ENCODE peak calls at places on chromosomes 6 and 20, in four cellular contexts. One of them, this sample, is unnamed. For H3K4me1, the result is how much of the 10 kb centered on the place peaks cover.

GRCh38 chr6:15491255-15491985 is 171.4 kb downstream of the DTNBP1 start:
- DNase-seq in CD4-positive, alpha-beta memory T cell: peak
- DNase-seq in heart right ventricle: peak
- DNase-seq in testis: peak
- DNase-seq in this sample: peak

GRCh38 chr6:3966426-3966825 is 112.5 kb downstream of the FAM217A start:
- DNase-seq in CD4-positive, alpha-beta memory T cell: no peak
- DNase-seq in heart right ventricle: no peak
- DNase-seq in testis: no peak
- DNase-seq in this sample: no peak

GRCh38 chr20:63230800-63231268 is 4.9 kb upstream of the BIRC7 start:
- DNase-seq in heart right ventricle: peak
- DNase-seq in CD4-positive, alpha-beta memory T cell: peak
- DNase-seq in testis: peak
- DNase-seq in this sample: peak

GRCh38 chr6:82951389-82951788 is 114.3 kb downstream of the UBE3D start:
- DNase-seq in CD4-positive, alpha-beta memory T cell: no peak
- DNase-seq in heart right ventricle: no peak
- DNase-seq in testis: no peak
- DNase-seq in this sample: no peak

GRCh38 chr6:168513766-168514165 is 72.8 kb downstream of the SMOC2 start:
- DNase-seq in testis: no peak
- DNase-seq in heart right ventricle: no peak
- DNase-seq in CD4-positive, alpha-beta memory T cell: no peak
- DNase-seq in this sample: no peak

GRCh38 chr20:46485431-46485830 is 27.9 kb downstream of the ZNF334 start:
- DNase-seq in testis: no peak
- DNase-seq in CD4-positive, alpha-beta memory T cell: no peak
- DNase-seq in heart right ventricle: no peak
- DNase-seq in this sample: no peak

GRCh38 chr6:35600659-35601125 is 88.0 kb upstream of the TULP1 start:
- DNase-seq in testis: no peak
- DNase-seq in heart right ventricle: no peak
- DNase-seq in CD4-positive, alpha-beta memory T cell: no peak
- DNase-seq in this sample: no peak

GRCh38 chr6:75776461-75776860 is 27.4 kb downstream of the MYO6 start:
- DNase-seq in heart right ventricle: no peak
- DNase-seq in CD4-positive, alpha-beta memory T cell: no peak
- DNase-seq in testis: no peak
- DNase-seq in this sample: no peak

GRCh38 chr6:169956580-169956979 is 205.2 kb downstream of the ERMARD start:
- DNase-seq in heart right ventricle: no peak
- DNase-seq in testis: no peak
- DNase-seq in CD4-positive, alpha-beta memory T cell: no peak
- DNase-seq in this sample: no peak

GRCh38 chr6:125942677-125943527 is 13.7 kb upstream of the HINT3 start:
- DNase-seq in testis: no peak
- DNase-seq in CD4-positive, alpha-beta memory T cell: no peak
- DNase-seq in heart right ventricle: no peak
- DNase-seq in this sample: no peak

GRCh38 chr6:125944434-125944816 is 12.1 kb upstream of the HINT3 start:
- DNase-seq in CD4-positive, alpha-beta memory T cell: no peak
- DNase-seq in heart right ventricle: peak
- DNase-seq in testis: peak
- DNase-seq in this sample: no peak

GRCh38 chr6:125945378-125946141 is 11.0 kb upstream of the HINT3 start:
- DNase-seq in heart right ventricle: no peak
- DNase-seq in CD4-positive, alpha-beta memory T cell: no peak
- DNase-seq in testis: no peak
- DNase-seq in this sample: no peak

GRCh38 chr6:125944896-125945295 is 11.7 kb upstream of the HINT3 start:
- DNase-seq in testis: no peak
- DNase-seq in CD4-positive, alpha-beta memory T cell: no peak
- DNase-seq in heart right ventricle: no peak
- DNase-seq in this sample: no peak

DNA sequence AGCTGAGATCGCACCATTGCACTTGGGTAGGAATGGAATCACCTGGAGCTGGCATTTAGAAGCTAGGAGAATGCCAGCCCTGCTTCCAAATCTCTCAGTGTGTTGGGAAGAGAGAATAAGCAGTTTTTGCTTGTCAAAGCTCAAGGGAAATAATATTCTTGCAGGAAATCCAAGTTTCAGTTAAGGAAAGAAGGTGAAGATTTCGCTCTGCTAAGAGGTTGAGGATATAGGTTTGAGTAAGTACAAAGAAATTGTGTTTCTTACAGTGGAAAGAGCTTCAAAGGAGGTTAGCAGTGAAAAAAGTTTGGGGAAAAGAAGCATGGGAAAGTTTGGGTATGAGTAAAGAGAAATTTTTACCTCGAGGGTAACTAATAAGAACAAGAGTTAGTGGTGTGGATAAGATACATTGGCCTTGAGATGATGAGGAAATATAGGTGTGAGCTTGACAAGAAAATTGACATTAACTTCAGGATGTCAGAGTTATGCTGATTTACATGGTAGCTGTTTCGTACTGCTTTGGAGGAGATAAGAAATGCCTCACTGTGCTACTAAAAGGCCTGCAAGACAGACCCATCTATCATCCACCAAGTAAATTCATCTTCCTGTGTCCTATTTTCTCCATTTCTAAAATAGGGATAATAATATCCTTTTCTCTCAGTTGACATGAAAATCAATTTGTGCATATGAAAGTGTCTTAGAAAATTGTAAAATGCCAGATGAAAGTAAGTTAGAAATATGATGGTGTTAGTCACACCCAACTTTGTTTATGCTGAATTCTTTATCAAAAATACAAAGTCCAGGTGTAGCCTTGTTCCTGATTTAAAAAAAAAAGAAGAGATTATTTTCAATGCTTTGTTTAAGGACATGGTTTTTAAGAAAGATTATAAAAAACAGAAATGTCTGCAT is 12.8 kb upstream of the HINT3 start:
- DNase-seq in heart right ventricle: no peak
- DNase-seq in CD4-positive, alpha-beta memory T cell: no peak
- DNase-seq in testis: no peak
- DNase-seq in this sample: no peak
- H3K27ac ChIP-seq in heart right ventricle: no peak
- H3K27ac ChIP-seq in CD4-positive, alpha-beta memory T cell: no peak
- H3K27ac ChIP-seq in testis: no peak
- H3K27ac ChIP-seq in this sample: no peak

GRCh38 chr6:36676142-36677058 is 2.1 kb upstream of the CDKN1A start:
- DNase-seq in heart right ventricle: no peak
- DNase-seq in testis: no peak
- DNase-seq in CD4-positive, alpha-beta memory T cell: no peak
- DNase-seq in this sample: peak
- H3K4me1 ChIP-seq in heart right ventricle: under half
- H3K4me1 ChIP-seq in testis: under half
- H3K4me1 ChIP-seq in CD4-positive, alpha-beta memory T cell: under half
- H3K4me1 ChIP-seq in this sample: under half

DNA sequence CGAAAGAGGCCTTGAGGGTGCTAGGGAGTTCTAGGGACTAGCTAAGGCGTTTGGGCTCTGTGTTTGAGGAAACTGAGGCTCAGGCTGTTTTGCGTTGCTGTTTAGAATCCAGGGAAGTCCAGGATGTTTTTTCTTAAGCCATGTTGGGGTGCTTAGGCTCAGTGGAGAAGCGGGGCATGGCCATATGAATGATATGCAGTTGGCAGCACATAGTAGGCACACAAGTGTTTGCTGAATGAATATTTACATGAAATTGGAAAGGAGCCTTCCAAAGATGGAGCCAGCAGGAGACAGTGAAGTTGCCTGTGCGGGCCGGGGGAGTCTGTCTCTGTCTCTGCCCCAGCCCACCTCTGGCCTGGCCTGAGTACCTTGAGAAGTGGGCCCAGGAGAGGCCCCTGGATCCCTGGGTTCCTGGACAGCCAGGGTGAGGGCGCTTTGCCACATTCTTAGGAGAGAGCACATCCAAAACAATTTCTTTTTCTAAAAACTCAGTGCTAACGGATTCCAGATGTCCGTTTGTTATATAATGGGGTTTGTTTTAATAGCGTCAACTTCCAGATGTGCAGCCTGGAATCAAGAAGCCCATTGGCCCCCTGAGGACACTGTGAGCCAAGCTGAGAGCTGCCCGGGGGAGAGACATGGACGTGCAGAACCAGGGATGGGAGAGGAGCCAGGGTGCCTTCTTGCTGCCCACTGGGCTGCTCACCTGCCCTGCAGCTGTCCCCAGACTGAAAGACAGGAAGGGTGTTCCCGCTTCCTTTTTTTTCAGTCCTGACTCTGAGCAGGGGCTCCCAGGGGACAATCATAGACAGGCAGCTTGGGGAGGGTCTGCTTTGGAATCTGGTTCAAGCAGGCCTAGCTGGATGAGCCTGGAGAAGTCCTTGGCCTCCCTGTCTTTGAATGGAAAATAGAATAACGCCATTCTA is 20.1 kb upstream of the EMILIN3 start:
- DNase-seq in CD4-positive, alpha-beta memory T cell: no peak
- DNase-seq in heart right ventricle: peak
- DNase-seq in testis: no peak
- DNase-seq in this sample: no peak
- H3K27ac ChIP-seq in CD4-positive, alpha-beta memory T cell: no peak
- H3K27ac ChIP-seq in heart right ventricle: peak
- H3K27ac ChIP-seq in testis: no peak
- H3K27ac ChIP-seq in this sample: no peak

GRCh38 chr6:41726876-41727275 is 8.5 kb downstream of the TFEB start:
- DNase-seq in CD4-positive, alpha-beta memory T cell: no peak
- DNase-seq in testis: no peak
- DNase-seq in heart right ventricle: no peak
- DNase-seq in this sample: no peak

GRCh38 chr6:41729624-41730023 is 5.8 kb downstream of the TFEB start:
- DNase-seq in testis: no peak
- DNase-seq in CD4-positive, alpha-beta memory T cell: no peak
- DNase-seq in heart right ventricle: no peak
- DNase-seq in this sample: no peak

GRCh38 chr6:41728954-41729353 is 6.5 kb downstream of the TFEB start:
- DNase-seq in CD4-positive, alpha-beta memory T cell: no peak
- DNase-seq in testis: no peak
- DNase-seq in heart right ventricle: no peak
- DNase-seq in this sample: no peak

GRCh38 chr6:41728073-41728936 is 7.1 kb downstream of the TFEB start:
- DNase-seq in testis: no peak
- DNase-seq in heart right ventricle: no peak
- DNase-seq in CD4-positive, alpha-beta memory T cell: no peak
- DNase-seq in this sample: no peak

DNA sequence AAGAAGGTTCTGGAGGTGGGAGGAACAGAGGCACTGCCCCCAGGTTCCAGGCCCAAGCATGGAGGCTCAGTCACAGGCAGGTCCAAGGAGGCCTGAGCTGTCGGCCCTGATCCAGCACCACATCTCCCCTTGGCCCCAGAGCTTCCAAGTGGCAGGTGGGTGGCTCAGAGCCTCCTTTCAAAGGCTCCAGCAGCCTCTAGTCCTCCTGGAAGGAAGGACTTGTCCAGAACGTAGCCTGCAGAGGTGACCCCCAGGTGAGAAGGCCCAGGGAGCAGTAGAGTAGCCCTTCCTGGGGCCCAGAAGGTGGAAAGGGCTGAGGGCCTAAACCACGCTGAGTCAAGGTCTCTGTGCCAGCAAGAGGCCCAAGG is 7.7 kb downstream of the TFEB start:
- DNase-seq in heart right ventricle: no peak
- DNase-seq in CD4-positive, alpha-beta memory T cell: no peak
- DNase-seq in testis: no peak
- DNase-seq in this sample: no peak
- H3K4me1 ChIP-seq in heart right ventricle: half or more
- H3K4me1 ChIP-seq in CD4-positive, alpha-beta memory T cell: under half
- H3K4me1 ChIP-seq in testis: under half
- H3K4me1 ChIP-seq in this sample: under half

GRCh38 chr6:166405416-166405815 is 22.7 kb upstream of the MPC1 start:
- DNase-seq in testis: no peak
- DNase-seq in heart right ventricle: no peak
- DNase-seq in CD4-positive, alpha-beta memory T cell: no peak
- DNase-seq in this sample: peak

GRCh38 chr6:166400181-166400580 is 17.4 kb upstream of the MPC1 start:
- DNase-seq in CD4-positive, alpha-beta memory T cell: no peak
- DNase-seq in heart right ventricle: no peak
- DNase-seq in testis: no peak
- DNase-seq in this sample: no peak

GRCh38 chr6:166406197-166406596 is 23.5 kb upstream of the MPC1 start:
- DNase-seq in CD4-positive, alpha-beta memory T cell: no peak
- DNase-seq in heart right ventricle: no peak
- DNase-seq in testis: no peak
- DNase-seq in this sample: no peak

GRCh38 chr6:166398348-166398747 is 15.6 kb upstream of the MPC1 start:
- DNase-seq in testis: no peak
- DNase-seq in CD4-positive, alpha-beta memory T cell: no peak
- DNase-seq in heart right ventricle: no peak
- DNase-seq in this sample: no peak

DNA sequence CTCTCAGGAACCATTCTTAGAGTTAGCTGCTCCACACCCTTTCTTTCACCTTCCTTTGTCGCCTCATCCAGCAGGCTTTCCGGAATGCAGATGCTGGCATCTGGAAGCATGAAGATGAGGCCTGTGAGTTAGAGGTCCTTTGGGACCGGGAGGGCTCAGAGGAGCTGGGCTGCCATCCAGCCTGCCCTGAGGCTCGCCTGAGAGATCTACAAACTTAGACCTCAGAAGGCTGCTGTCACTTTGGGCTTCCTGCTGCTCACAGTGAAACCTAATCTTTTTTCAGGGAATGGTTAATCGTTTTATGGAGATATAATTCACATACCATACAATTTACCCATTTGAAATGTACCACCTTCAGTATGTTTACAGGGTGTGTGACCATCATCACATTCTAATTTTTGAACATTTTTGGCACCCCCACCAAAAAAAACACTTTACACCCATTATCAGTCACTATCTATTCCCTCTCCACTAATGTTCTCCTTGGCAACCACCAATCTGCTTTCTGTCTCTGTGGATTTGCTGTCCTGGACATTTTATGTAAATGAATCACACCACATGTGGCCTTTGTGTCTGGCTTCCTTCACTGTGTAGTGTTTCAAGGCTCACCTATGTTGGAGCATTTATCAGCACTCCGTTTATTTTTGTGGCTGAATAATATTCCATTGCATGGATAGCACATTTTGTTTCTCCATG is 20.0 kb upstream of the MPC1 start:
- DNase-seq in heart right ventricle: no peak
- DNase-seq in testis: no peak
- DNase-seq in CD4-positive, alpha-beta memory T cell: no peak
- DNase-seq in this sample: peak
- H3K27ac ChIP-seq in heart right ventricle: no peak
- H3K27ac ChIP-seq in testis: no peak
- H3K27ac ChIP-seq in CD4-positive, alpha-beta memory T cell: no peak
- H3K27ac ChIP-seq in this sample: no peak

GRCh38 chr6:55822005-55822404 is 53.4 kb downstream of the BMP5 start:
- DNase-seq in CD4-positive, alpha-beta memory T cell: no peak
- DNase-seq in testis: no peak
- DNase-seq in heart right ventricle: no peak
- DNase-seq in this sample: no peak
- H3K4me1 ChIP-seq in CD4-positive, alpha-beta memory T cell: under half
- H3K4me1 ChIP-seq in testis: under half
- H3K4me1 ChIP-seq in heart right ventricle: under half
- H3K4me1 ChIP-seq in this sample: under half

GRCh38 chr20:3784863-3785239 is 1.7 kb downstream of the CENPB start:
- DNase-seq in CD4-positive, alpha-beta memory T cell: peak
- DNase-seq in testis: no peak
- DNase-seq in heart right ventricle: no peak
- DNase-seq in this sample: no peak
- H3K27ac ChIP-seq in CD4-positive, alpha-beta memory T cell: no peak
- H3K27ac ChIP-seq in testis: no peak
- H3K27ac ChIP-seq in heart right ventricle: no peak
- H3K27ac ChIP-seq in this sample: no peak